ENCODE peak calls at places on chromosomes 5 and 9, in four cellular contexts. W is heart right ventricle, R is sigmoid colon, C is adrenal gland. K is an unnamed sample.

GRCh38 chr5:13143630-13144029 is 800.9 kb downstream of the DNAH5 start:
- DNase-seq in R (no peak), C (no peak), W (no peak), K (no peak)

GRCh38 chr5:61824396-61824795 is 481.6 kb upstream of the KIF2A start:
- DNase-seq in R (no peak), W (no peak), C (no peak), K (no peak)

GRCh38 chr9:109903515-109904138 is 123.6 kb downstream of the PALM2AKAP2 start:
- DNase-seq in W (peak; percentile 82), R (peak; percentile 77), C (peak; percentile 62), K (peak; percentile 14)

GRCh38 chr5:143577554-143577953 is 174.1 kb upstream of the NR3C1 start:
- DNase-seq in R (no peak), C (no peak), W (no peak), K (no peak)

GRCh38 chr5:55062039-55062779 is 38.2 kb downstream of the GZMK start:
- DNase-seq in W (no peak), R (no peak), C (no peak), K (peak; percentile 60)

GRCh38 chr5:36685631-36686147 is 79.3 kb downstream of the SLC1A3 start:
- DNase-seq in R (no peak), C (no peak), W (no peak), K (no peak)

GRCh38 chr9:2120926-2121689 is 106.0 kb downstream of the SMARCA2 start:
- DNase-seq in R (no peak), C (peak; percentile 32), W (no peak), K (no peak)

GRCh38 chr5:103526164-103526915 is 36.2 kb downstream of the NUDT12 start:
- DNase-seq in C (peak; percentile 25), W (no peak), R (no peak), K (no peak)

GRCh38 chr9:124210697-124211096 is 47.1 kb upstream of the NEK6 start:
- DNase-seq in W (no peak), C (no peak), R (no peak), K (no peak)

GRCh38 chr9:120655005-120655622 is 59.2 kb downstream of the MEGF9 start:
- DNase-seq in C (no peak), R (no peak), W (no peak), K (no peak)

GRCh38 chr9:135239769-135240141 is 152.3 kb downstream of the OLFM1 start:
- DNase-seq in C (no peak), R (no peak), W (no peak), K (peak; percentile 28)
- H3K27me3 ChIP-seq in C (peaks cover 5% of the 10 kb centered on the region), R (peaks cover 11% of the 10 kb centered on the region), W (peaks cover 11% of the 10 kb centered on the region), K (no peaks in the 10 kb centered on the region)

DNA sequence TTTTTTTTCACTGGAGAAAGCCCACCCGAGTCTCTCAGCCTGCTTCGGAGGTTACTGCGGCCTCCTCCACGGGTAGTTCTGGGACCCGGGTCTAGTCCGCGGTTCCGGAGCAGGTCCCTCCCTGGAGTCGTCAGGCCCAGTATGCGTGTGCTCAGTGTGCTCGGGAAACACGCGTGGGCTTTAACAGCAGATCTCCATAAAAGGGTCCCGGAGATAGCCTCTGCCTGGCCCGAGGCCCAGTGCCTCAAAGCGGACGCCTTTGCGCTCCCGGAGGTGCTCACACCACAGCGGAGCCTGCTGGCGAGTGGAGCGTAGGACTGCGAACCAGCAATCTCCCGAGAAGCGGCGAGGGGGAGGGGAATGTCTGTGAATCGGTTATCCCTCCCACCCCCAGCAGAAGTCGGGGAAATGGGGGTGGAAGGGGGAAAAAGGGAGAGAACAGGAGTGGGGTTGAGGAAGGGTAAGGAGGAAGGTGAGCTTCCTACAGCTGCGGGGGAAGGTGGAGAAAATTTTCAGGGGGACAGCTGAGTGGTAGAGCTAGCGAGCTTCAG is 28.7 kb downstream of the CDKN2A start:
- DNase-seq in C (peak; percentile 66), R (peak; percentile 70), W (no peak), K (no peak)
- H3K27me3 ChIP-seq in C (peaks cover 58% of the 10 kb centered on the region), R (peaks cover 84% of the 10 kb centered on the region), W (peaks cover 100% of the 10 kb centered on the region), K (peaks cover 74% of the 10 kb centered on the region)

GRCh38 chr5:141881886-141882285 is 3.7 kb upstream of the PCDH1 start:
- DNase-seq in W (no peak), R (no peak), C (no peak), K (no peak)

GRCh38 chr5:141880961-141881801 is 3.0 kb upstream of the PCDH1 start:
- DNase-seq in C (no peak), R (no peak), W (peak; percentile 63), K (no peak)

GRCh38 chr5:141878771-141879759 is 855 bp upstream of the PCDH1 start:
- DNase-seq in C (peak; percentile 91), R (peak; percentile 94), W (peak; percentile 96), K (peak; percentile 83)

GRCh38 chr5:141878186-141878770 is at the start of gene PCDH1:
- DNase-seq in W (peak; percentile 45), C (peak; percentile 37), R (no peak), K (no peak)

DNA sequence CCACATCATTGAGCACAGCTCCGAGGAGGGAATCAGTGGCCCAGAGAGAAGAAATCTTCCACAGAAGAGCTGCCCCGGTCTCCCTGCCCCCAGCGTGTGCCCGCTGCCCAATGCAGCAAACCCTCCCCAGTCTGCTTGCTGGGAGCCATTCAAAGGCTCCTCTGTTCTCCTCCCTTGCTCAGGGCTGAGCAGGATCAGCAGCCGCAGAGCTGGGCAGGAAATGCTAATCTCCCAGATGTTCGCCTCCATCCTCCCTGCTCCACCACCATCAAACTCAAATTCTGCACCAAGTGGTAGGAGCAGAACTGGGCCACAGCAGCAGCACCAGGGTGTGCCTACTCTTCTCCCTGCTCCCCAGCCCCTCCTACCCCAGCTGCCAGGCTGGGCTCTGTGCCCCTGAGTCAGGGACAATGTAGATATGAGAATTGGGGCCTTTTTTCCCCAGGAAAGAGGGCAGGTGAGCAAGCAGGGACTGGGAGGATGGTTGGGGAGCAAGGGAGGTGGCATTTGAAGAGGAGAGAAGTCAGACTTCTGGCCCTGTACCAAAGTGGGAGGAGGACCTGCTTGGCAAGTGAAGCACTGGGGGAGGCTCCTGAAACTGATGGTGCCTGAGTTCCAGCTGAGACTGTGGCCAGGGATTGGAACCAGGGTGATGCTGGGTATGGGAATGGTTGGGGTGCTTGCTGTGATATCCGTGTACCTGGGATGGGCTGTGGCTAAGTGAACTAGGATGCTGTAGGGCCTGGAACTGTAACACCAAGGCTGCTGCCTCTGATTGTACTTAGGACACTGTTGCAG is 1.9 kb upstream of the PCDH1 start:
- DNase-seq in W (no peak), R (no peak), C (no peak), K (no peak)
- H3K27me3 ChIP-seq in W (peaks cover 94% of the 10 kb centered on the region), R (peaks cover 85% of the 10 kb centered on the region), C (peaks cover 25% of the 10 kb centered on the region), K (peaks cover 75% of the 10 kb centered on the region)

GRCh38 chr5:10565785-10566506 is 2.1 kb downstream of the ANKRD33B start:
- DNase-seq in C (no peak), W (no peak), R (peak; percentile 48), K (no peak)
- H3K27me3 ChIP-seq in C (peaks cover 37% of the 10 kb centered on the region), W (peaks cover 35% of the 10 kb centered on the region), R (peaks cover 52% of the 10 kb centered on the region), K (no peaks in the 10 kb centered on the region)

GRCh38 chr9:137168575-137168906 is 1.3 kb downstream of the LRRC26 start:
- DNase-seq in R (no peak), C (no peak), W (no peak), K (no peak)

GRCh38 chr9:137171149-137172063 is at the start of gene TMEM210:
- DNase-seq in R (no peak), W (no peak), C (no peak), K (no peak)

GRCh38 chr9:137169764-137170460 is at the start of gene LRRC26:
- DNase-seq in R (no peak), W (no peak), C (no peak), K (no peak)

GRCh38 chr9:137168907-137169763 is 716 bp downstream of the LRRC26 start:
- DNase-seq in R (no peak), C (no peak), W (no peak), K (no peak)

DNA sequence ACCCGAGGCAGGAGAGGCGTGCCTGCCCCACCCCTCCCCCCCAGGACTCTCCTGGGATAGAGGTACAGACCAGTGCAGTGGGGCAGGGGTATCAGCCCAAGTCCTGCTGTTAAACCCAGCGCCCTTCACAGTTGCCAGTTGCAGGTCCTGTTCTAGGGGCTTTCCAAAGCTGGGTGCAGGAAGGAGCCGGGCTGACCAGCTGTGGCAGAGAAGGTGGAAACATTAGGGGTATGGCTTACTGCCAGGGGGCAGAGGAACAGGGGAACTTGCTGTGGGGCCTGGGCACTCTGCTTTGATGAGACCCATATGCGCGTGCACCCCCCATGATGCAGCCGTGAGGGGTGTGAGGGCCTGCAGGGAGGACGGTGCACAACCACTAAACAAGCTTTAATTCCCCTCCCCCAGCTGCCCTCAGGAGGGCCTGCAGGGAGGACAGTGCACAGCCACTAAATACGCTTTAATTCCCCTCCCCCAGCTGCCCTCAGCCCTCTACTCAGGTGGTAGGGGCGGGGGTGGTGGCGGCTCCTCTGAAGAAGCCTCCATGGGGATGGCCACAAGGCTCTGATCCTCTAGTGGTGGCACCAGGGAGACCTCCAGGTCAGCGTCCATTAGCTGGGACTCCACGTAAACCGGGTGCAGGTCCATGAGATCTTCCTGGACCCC is 766 bp upstream of the LRRC26 start:
- DNase-seq in C (no peak), W (no peak), R (no peak), K (no peak)
- H3K27me3 ChIP-seq in C (peaks cover 65% of the 10 kb centered on the region), W (peaks cover 93% of the 10 kb centered on the region), R (peaks cover 82% of the 10 kb centered on the region), K (peaks cover 27% of the 10 kb centered on the region)

DNA sequence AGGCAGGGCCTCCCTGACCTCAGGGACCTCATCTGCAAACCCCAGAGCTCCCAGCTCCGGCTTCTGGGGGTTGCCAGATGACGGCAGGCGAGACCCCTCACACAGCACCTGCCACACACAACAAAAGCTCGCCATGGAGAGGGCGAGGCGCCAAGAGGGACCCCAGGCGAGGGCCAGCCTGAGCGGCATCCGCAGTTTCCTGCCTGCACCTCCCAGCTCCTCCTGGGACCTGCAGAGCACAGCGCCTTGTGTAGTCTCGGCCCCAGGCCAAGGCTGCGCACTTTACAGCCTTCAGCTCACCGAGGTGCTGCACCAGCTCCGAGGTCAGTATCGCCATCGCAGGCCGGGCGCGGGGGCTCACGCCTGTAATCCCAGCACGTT is 82.4 kb upstream of the ADAMTS2 start:
- DNase-seq in C (no peak), R (no peak), W (no peak), K (no peak)
- H3K27me3 ChIP-seq in C (no peaks in the 10 kb centered on the region), R (no peaks in the 10 kb centered on the region), W (no peaks in the 10 kb centered on the region), K (no peaks in the 10 kb centered on the region)

GRCh38 chr9:130912932-130913598 is 16.5 kb upstream of the QRFP start:
- DNase-seq in W (no peak), C (no peak), R (peak; percentile 82), K (no peak)

GRCh38 chr9:130913599-130914416 is 17.2 kb upstream of the QRFP start:
- DNase-seq in R (no peak), C (no peak), W (no peak), K (no peak)

GRCh38 chr9:130917171-130917960 is 20.8 kb upstream of the QRFP start:
- DNase-seq in C (no peak), W (no peak), R (no peak), K (no peak)

GRCh38 chr9:130914417-130915095 is 17.9 kb upstream of the QRFP start:
- DNase-seq in C (no peak), R (no peak), W (no peak), K (no peak)

DNA sequence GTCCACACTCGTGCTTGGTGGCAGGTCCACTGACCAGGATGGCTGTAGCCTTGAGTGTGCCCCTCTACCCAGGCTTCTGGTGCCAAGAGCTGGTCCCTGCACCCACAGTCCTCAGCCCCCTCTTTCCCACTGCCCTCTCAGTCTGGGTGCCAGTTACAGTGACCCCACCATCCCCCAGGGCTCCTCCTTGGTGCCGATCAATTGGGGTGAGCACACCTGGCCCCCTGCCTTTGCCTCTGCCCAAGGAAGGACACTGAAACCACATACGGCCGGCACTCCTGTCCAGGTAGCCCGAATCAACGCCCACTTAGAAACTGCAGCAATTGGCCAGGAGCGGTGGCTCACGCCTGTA is 18.5 kb upstream of the QRFP start:
- DNase-seq in W (no peak), R (no peak), C (no peak), K (no peak)
- H3K27me3 ChIP-seq in W (no peaks in the 10 kb centered on the region), R (no peaks in the 10 kb centered on the region), C (no peaks in the 10 kb centered on the region), K (peaks cover 74% of the 10 kb centered on the region)

GRCh38 chr5:128535225-128535624 is 2.8 kb downstream of the FBN2 start:
- DNase-seq in R (no peak), C (no peak), W (no peak), K (no peak)
- H3K27me3 ChIP-seq in R (peaks cover 71% of the 10 kb centered on the region), C (no peaks in the 10 kb centered on the region), W (peaks cover 39% of the 10 kb centered on the region), K (peaks cover 5% of the 10 kb centered on the region)